ENCODE peak calls at places on chromosomes 12 and 14, in six cellular contexts. E is HCT116; N is HAP-1; W is stomach; J is CD8-positive, alpha-beta memory T cell; H is esophagus squamous epithelium. L is an unnamed sample. For H3K4me1, the result is how much of the 10 kb centered on the place peaks cover.

GRCh38 chr14:100147181-100147631 is 12.2 kb downstream of the DEGS2 start:
- DNase-seq in N (no peak), W (no peak), J (peak), H (no peak), E (no peak), L (no peak)

GRCh38 chr14:67704484-67705089 is 2.9 kb downstream of the RDH12 start:
- DNase-seq in N (peak), H (no peak), W (no peak), E (peak), J (no peak), L (peak)

GRCh38 chr12:131132118-131132892 is 178.6 kb downstream of the ADGRD1 start:
- DNase-seq in N (peak), J (peak), E (peak), H (no peak), W (peak), L (peak)

GRCh38 chr12:96876966-96877365 is 30.1 kb upstream of the NEDD1 start:
- DNase-seq in H (no peak), J (no peak), E (no peak), W (no peak), N (no peak), L (no peak)

GRCh38 chr14:37384870-37385596 is 187.3 kb downstream of the MIPOL1 start:
- DNase-seq in W (no peak), J (no peak), N (no peak), E (no peak), H (no peak), L (no peak)

GRCh38 chr14:32370720-32371119 is 41.6 kb downstream of the AKAP6 start:
- DNase-seq in H (no peak), E (peak), J (no peak), N (no peak), W (no peak), L (no peak)

GRCh38 chr14:104746071-104746545 is 6.8 kb upstream of the SIVA1 start:
- DNase-seq in W (no peak), E (no peak), H (no peak), N (no peak), J (no peak), L (no peak)

GRCh38 chr12:2813573-2814185 is 1.2 kb downstream of the ITFG2 start:
- DNase-seq in J (peak), W (no peak), E (peak), N (peak), H (no peak), L (no peak)

GRCh38 chr12:8678661-8679111 is 16.1 kb upstream of the MFAP5 start:
- DNase-seq in J (no peak), E (no peak), H (no peak), W (no peak), N (no peak), L (no peak)

GRCh38 chr12:42372154-42372791 is 46.3 kb downstream of the PPHLN1 start:
- DNase-seq in W (no peak), N (peak), H (no peak), J (no peak), E (peak), L (peak)

GRCh38 chr12:11687538-11687937 is 38.1 kb downstream of the ETV6 start:
- DNase-seq in J (no peak), E (no peak), W (no peak), N (no peak), H (no peak), L (no peak)
- H3K4me1 ChIP-seq in J (under half), E (under half), W (half or more), N (under half), H (half or more), L (under half)

GRCh38 chr14:102754370-102755262 is 22.6 kb upstream of the TRAF3 start:
- DNase-seq in W (no peak), E (no peak), N (no peak), J (no peak), H (no peak), L (no peak)
- H3K4me1 ChIP-seq in W (under half), E (under half), N (under half), J (under half), H (under half), L (under half)

DNA sequence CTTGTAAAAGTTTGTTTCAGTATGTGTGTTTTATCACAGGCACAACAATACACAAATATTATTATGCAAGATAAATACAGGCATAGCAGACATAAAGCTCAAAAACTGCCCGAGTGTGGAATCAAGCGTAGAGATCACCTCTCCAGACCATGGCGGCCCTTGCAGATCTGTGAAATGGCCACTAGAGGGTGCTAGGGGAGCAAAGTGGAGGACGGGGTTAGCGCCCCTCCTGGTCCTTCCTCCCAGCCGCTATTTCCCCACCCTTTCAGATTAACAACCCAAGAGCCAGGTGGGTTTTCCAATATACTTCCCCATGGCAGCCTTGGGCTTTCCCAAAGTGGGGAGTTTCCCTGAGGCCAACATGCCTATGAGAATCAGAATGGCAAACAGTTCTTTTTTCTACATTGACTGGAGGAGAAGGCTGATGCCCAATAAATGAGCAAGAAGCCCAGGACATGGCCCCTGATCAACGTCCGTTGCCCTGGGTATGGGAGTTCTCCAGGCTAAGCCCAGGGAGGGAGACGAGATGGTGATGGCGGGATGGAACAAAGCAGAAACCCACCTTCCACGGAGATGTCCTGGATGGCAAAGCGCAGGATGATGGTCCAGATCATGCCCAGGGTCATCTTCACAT is 67.4 kb downstream of the ACTN1 start:
- DNase-seq in W (peak), N (peak), J (peak), E (peak), H (no peak), L (peak)
- H3K4me1 ChIP-seq in W (half or more), N (under half), J (under half), E (under half), H (under half), L (under half)

GRCh38 chr14:91350483-91350812 is 67.2 kb downstream of the CCDC88C start:
- DNase-seq in H (no peak), N (no peak), E (no peak), W (no peak), J (no peak), L (no peak)

GRCh38 chr14:91349481-91350074 is 68.0 kb downstream of the CCDC88C start:
- DNase-seq in J (peak), H (no peak), E (no peak), N (no peak), W (no peak), L (no peak)

GRCh38 chr14:91352101-91352500 is 65.5 kb downstream of the CCDC88C start:
- DNase-seq in W (peak), H (no peak), E (no peak), N (no peak), J (peak), L (no peak)

GRCh38 chr14:91351508-91351853 is 66.1 kb downstream of the CCDC88C start:
- DNase-seq in N (no peak), E (no peak), H (no peak), J (no peak), W (no peak), L (no peak)

GRCh38 chr14:91350813-91351507 is 66.7 kb downstream of the CCDC88C start:
- DNase-seq in W (no peak), J (peak), E (no peak), N (no peak), H (no peak), L (no peak)
- H3K4me1 ChIP-seq in W (half or more), J (half or more), E (under half), N (under half), H (half or more), L (under half)

GRCh38 chr12:31832740-31833540 is 104.1 kb upstream of the AMN1 start:
- DNase-seq in H (no peak), W (no peak), E (no peak), J (peak), N (no peak), L (no peak)
- H3K4me1 ChIP-seq in H (under half), W (under half), E (under half), J (under half), N (under half), L (under half)

GRCh38 chr12:132214161-132214476 is 69.9 kb downstream of the NOC4L start:
- DNase-seq in W (no peak), N (no peak), H (no peak), J (no peak), E (no peak), L (no peak)
- H3K4me1 ChIP-seq in W (under half), N (under half), H (under half), J (under half), E (under half), L (under half)

L was measured in iPS DF 6.9.